ENCODE peak calls at places on chromosome 22, in ten cellular contexts. C, K, U, W, X, L, G, A, N and O are unnamed samples.

GRCh38 chr22:37287550-37287951 is 5.2 kb downstream of the CYTH4 start:
- DNase-seq in C (no peak), K (no peak), U (no peak), W (no peak), X (no peak), L (no peak), G (no peak), A (no peak), N (no peak), O (no peak)

GRCh38 chr22:19755145-19755710 is 5.3 kb upstream of the TBX1 start:
- DNase-seq in C (no peak), K (no peak), U (no peak), W (no peak), X (no peak), L (no peak), G (no peak), A (no peak), N (no peak), O (no peak)

GRCh38 chr22:25741692-25742626 is at the start of gene MYO18B:
- DNase-seq in C (no peak), K (peak), U (no peak), W (peak), X (no peak), L (no peak), G (no peak), A (no peak), N (no peak), O (no peak)

GRCh38 chr22:21698430-21699329 is 32.9 kb downstream of the PPIL2 start:
- DNase-seq in C (no peak), K (peak), U (no peak), W (no peak), X (peak), L (no peak), G (no peak), A (no peak), N (no peak), O (no peak)

GRCh38 chr22:25942989-25943411 is 201.0 kb downstream of the MYO18B start:
- DNase-seq in C (no peak), K (peak), U (no peak), W (no peak), X (no peak), L (no peak), G (no peak), A (no peak), N (no peak), O (peak)

GRCh38 chr22:26542831-26543230 is 30.6 kb upstream of the TFIP11 start:
- DNase-seq in C (no peak), K (no peak), U (no peak), W (no peak), X (no peak), L (no peak), G (no peak), A (no peak), N (no peak), O (no peak)

GRCh38 chr22:44363214-44363979 is 50.6 kb upstream of the SHISAL1 start:
- DNase-seq in C (peak), K (peak), U (no peak), W (no peak), X (peak), L (no peak), G (no peak), A (no peak), N (no peak), O (peak)

GRCh38 chr22:35400335-35400680 is 368 bp downstream of the MCM5 start:
- DNase-seq in C (no peak), K (no peak), U (peak), W (peak), X (no peak), L (peak), G (peak), A (no peak), N (no peak), O (no peak)

GRCh38 chr22:46079093-46079860 is 71.0 kb upstream of the PPARA start:
- DNase-seq in C (no peak), K (peak), U (no peak), W (no peak), X (no peak), L (no peak), G (no peak), A (no peak), N (no peak), O (no peak)

GRCh38 chr22:46075764-46076531 is 74.4 kb upstream of the PPARA start:
- DNase-seq in C (no peak), K (peak), U (no peak), W (no peak), X (no peak), L (no peak), G (no peak), A (no peak), N (no peak), O (no peak)

GRCh38 chr22:46076651-46077339 is 73.5 kb upstream of the PPARA start:
- DNase-seq in C (peak), K (peak), U (no peak), W (no peak), X (no peak), L (no peak), G (no peak), A (no peak), N (no peak), O (no peak)

GRCh38 chr22:46078241-46079092 is 71.9 kb upstream of the PPARA start:
- DNase-seq in C (peak), K (peak), U (no peak), W (no peak), X (no peak), L (no peak), G (no peak), A (no peak), N (no peak), O (no peak)

GRCh38 chr22:46077669-46078099 is 72.6 kb upstream of the PPARA start:
- DNase-seq in C (no peak), K (peak), U (no peak), W (no peak), X (no peak), L (no peak), G (no peak), A (no peak), N (no peak), O (no peak)
- H3K4me3 ChIP-seq in C (peak), K (peak), U (no peak), W (no peak), X (peak), L (no peak), G (no peak), A (peak), N (no peak), O (no peak)

GRCh38 chr22:17569971-17570511 is 6.7 kb downstream of the SLC25A18 start:
- DNase-seq in C (no peak), K (no peak), U (no peak), W (peak), X (peak), L (no peak), G (no peak), A (no peak), N (no peak), O (peak)
- H3K4me3 ChIP-seq in C (no peak), K (no peak), U (no peak), W (no peak), X (no peak), L (no peak), G (no peak), A (no peak), N (no peak), O (peak)

DNA sequence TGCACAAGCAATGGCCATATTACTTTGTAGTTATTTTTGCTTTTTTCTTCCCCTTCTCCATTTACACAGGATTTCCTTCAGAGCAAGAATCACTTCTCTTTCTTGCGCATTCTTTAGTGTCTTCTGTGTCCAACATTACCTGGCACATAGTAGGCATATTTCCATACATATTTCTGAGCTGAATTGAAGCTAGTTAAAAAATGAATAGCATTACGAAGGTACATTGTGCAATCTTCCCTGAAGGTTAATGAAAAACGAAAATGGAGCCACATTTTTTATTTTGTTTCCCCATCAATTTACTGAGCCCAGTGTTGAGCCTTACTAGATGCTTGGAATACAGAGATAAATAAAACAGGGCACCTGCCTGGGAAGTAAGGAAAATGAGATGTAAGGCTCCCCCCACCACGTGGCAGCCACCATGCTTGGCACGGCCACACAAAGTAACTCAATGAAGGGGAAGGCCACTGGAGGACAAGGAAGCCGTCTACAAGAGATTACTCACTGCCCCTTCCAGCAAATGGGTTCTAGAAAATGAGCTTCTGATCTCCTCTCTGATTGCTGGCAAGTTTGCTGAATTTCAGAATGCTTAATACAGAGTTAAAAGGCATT is 381.9 kb downstream of the LARGE1 start:
- DNase-seq in C (no peak), K (no peak), U (no peak), W (no peak), X (no peak), L (no peak), G (no peak), A (no peak), N (no peak), O (no peak)
- H3K4me3 ChIP-seq in C (no peak), K (no peak), U (no peak), W (no peak), X (no peak), L (no peak), G (no peak), A (no peak), N (no peak), O (no peak)

GRCh38 chr22:39147335-39148023 is 5.0 kb downstream of the CBX7 start:
- DNase-seq in C (no peak), K (no peak), U (no peak), W (no peak), X (no peak), L (no peak), G (no peak), A (no peak), N (no peak), O (no peak)
- H3K4me3 ChIP-seq in C (no peak), K (no peak), U (no peak), W (no peak), X (no peak), L (no peak), G (no peak), A (no peak), N (no peak), O (no peak)

GRCh38 chr22:50505776-50506610 is 1.5 kb downstream of the LMF2 start:
- DNase-seq in C (no peak), K (no peak), U (no peak), W (no peak), X (no peak), L (no peak), G (no peak), A (no peak), N (no peak), O (no peak)
- H3K4me3 ChIP-seq in C (peak), K (peak), U (no peak), W (peak), X (peak), L (peak), G (no peak), A (no peak), N (peak), O (peak)

GRCh38 chr22:38467438-38467903 is 425 bp upstream of the KDELR3 start:
- DNase-seq in C (no peak), K (peak), U (no peak), W (no peak), X (no peak), L (no peak), G (no peak), A (no peak), N (no peak), O (no peak)
- H3K4me3 ChIP-seq in C (peak), K (peak), U (no peak), W (peak), X (peak), L (peak), G (no peak), A (peak), N (peak), O (peak)

DNA sequence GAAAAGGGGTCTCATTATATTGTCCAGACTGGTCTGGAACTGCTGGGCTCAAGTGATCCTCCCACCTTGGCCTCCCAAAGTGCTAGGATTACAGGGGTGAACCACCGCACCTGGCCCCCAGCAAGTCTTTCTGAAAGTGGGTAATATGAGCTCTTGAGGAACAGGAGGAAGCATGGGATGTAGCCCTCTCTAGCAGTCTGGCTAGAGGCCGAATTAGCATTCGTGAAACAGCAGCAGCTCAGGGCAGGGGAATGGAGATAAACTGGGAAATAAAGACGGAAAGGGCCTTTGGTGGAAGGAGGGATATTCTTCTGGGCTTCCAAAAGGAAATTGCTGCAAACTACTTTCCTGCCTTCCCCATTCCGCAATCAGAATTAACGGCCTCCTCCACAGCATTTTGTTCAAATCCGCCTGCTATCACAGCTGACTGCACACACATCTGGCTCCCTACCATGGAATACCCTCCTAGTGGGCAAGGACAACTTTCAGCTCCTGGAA is 44.3 kb downstream of the MICAL3 start:
- DNase-seq in C (no peak), K (no peak), U (no peak), W (no peak), X (no peak), L (no peak), G (no peak), A (no peak), N (no peak), O (no peak)
- H3K4me3 ChIP-seq in C (no peak), K (no peak), U (peak), W (no peak), X (no peak), L (peak), G (peak), A (no peak), N (peak), O (no peak)

DNA sequence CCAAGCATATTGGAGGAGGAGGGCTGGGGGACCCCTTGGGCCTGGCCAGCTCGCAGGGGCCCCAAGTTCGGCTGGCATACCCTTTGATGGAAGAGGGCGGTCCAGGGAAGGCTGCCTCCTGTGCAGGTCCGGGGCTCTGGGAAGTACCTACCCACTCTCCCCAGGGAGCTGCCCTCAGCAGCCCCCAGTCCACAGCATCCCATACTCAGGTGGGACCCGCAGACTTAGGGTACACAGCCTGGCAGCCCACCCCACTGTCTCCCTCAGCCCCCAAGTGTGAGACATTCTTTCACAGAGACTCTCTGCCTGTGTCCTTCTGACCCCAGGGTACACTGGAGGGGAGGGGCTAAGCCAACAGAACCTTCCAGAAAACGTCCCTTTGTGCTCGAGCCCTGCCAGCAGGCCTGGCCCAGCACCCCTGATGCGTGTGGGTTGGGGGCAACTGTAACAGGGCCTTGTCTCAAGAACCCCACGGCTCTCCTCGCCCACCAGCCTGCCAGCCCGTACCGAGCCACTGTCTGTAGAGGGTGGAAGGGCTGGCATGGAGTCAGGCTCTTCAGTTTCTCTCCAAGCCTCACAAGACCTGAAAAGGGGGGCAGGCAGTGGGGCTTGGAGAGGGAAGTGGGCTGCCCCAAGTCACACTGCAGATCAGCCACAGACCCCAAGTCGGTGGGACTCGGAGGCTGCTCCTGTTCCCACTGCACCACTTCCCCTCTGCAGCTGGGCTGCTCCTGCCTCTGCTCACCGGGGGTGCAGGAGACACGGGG is 7.0 kb upstream of the TNFRSF13C start:
- DNase-seq in C (no peak), K (no peak), U (no peak), W (no peak), X (no peak), L (no peak), G (no peak), A (no peak), N (no peak), O (no peak)
- H3K4me3 ChIP-seq in C (no peak), K (no peak), U (no peak), W (no peak), X (no peak), L (no peak), G (no peak), A (no peak), N (no peak), O (no peak)

GRCh38 chr22:50305658-50306566 is 1.5 kb downstream of the PLXNB2 start:
- DNase-seq in C (peak), K (peak), U (no peak), W (peak), X (peak), L (no peak), G (no peak), A (no peak), N (no peak), O (peak)

GRCh38 chr22:50305393-50305657 is 2.1 kb downstream of the PLXNB2 start:
- DNase-seq in C (no peak), K (no peak), U (no peak), W (no peak), X (no peak), L (no peak), G (no peak), A (no peak), N (no peak), O (no peak)

GRCh38 chr22:50303848-50304527 is 3.5 kb downstream of the PLXNB2 start:
- DNase-seq in C (no peak), K (peak), U (no peak), W (peak), X (no peak), L (no peak), G (no peak), A (no peak), N (no peak), O (no peak)

GRCh38 chr22:50303515-50303847 is 4.0 kb downstream of the PLXNB2 start:
- DNase-seq in C (no peak), K (no peak), U (no peak), W (no peak), X (no peak), L (no peak), G (no peak), A (no peak), N (no peak), O (no peak)

DNA sequence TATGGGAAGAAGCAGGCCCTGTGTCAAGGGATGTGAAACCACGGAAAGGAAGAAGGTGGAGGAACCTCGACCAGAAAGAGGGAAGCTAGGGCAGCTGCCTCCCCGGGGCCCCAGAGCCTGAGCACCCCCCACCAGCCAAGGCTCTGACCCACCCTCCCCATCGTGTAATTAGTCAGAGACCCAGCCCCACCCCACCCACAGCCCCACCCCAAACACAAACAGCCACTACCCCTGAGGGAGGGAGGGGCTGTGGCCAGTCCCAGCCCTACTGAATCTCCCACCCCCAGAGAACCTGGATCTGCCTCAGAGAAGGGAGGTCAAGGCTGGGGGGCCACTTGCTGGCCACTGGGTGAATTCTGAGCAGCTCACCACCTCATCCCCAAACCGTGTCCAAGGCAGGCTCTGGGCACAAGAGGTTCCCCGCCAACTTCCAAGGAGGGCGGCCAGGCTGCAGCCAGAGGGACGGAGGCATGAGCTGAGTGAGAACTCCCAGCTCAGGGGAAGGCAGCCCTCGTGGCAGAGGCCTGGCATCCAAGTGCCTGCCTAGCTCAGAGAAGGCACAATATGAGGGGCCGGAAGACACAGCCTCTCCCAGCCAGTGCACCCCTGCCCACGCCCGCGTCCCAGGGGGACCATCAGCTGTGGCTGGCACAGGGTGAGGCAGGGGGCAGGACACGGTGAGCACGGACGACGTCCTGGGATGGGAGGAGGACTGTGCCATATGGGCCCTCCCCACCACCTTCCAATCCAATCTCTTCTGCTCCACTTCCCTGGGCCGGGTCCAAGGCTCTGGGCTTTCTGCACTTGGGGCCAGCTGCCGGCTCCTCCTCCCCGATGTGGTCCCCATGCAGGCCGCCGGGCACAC is 2.7 kb downstream of the PLXNB2 start:
- DNase-seq in C (no peak), K (peak), U (no peak), W (no peak), X (no peak), L (no peak), G (no peak), A (no peak), N (no peak), O (no peak)
- H3K4me3 ChIP-seq in C (peak), K (peak), U (no peak), W (no peak), X (peak), L (no peak), G (no peak), A (peak), N (no peak), O (peak)